ENCODE peak calls at places on chromosomes 3 and 15, in four cellular contexts. U is CD8-positive, alpha-beta memory T cell; E is fibroblast of the aortic adventitia; P is pancreas. F is an unnamed sample.

GRCh38 chr3:162764672-162765071 is 1268.1 kb downstream of the OTOL1 start:
- DNase-seq in U (no peak), P (no peak), E (no peak), F (no peak)

GRCh38 chr3:87260270-87260669 is 16.1 kb downstream of the POU1F1 start:
- DNase-seq in P (peak; percentile 36), U (peak; percentile 2), E (peak; percentile 73), F (peak; percentile 38)

GRCh38 chr15:62848631-62849050 is 193.9 kb upstream of the TPM1 start:
- DNase-seq in U (no peak), E (peak; percentile 38), P (no peak), F (no peak)

GRCh38 chr3:195762611-195763247 is 42.0 kb downstream of the MUC20 start:
- DNase-seq in U (no peak), E (no peak), P (no peak), F (no peak)

GRCh38 chr3:183560607-183561006 is 5.1 kb upstream of the KLHL6 start:
- DNase-seq in P (no peak), E (no peak), U (no peak), F (peak; percentile 59)

GRCh38 chr15:59148160-59148810 is 43.3 kb downstream of the CCNB2 start:
- DNase-seq in E (peak; percentile 82), U (no peak), P (no peak), F (no peak)

GRCh38 chr3:133488785-133489367 is 84.6 kb upstream of the CDV3 start:
- DNase-seq in E (peak; percentile 46), U (no peak), P (peak; percentile 27), F (no peak)

GRCh38 chr3:29764603-29765254 is 483.9 kb downstream of the RBMS3 start:
- DNase-seq in E (peak; percentile 96), U (no peak), P (peak; percentile 14), F (no peak)

GRCh38 chr3:128078875-128079274 is 26.6 kb downstream of the SEC61A1 start:
- DNase-seq in E (no peak), U (no peak), P (no peak), F (no peak)
- H3K4me3 ChIP-seq in E (no peak overlapping the region), U (no peak overlapping the region), P (no peak overlapping the region), F (no peak overlapping the region)

DNA sequence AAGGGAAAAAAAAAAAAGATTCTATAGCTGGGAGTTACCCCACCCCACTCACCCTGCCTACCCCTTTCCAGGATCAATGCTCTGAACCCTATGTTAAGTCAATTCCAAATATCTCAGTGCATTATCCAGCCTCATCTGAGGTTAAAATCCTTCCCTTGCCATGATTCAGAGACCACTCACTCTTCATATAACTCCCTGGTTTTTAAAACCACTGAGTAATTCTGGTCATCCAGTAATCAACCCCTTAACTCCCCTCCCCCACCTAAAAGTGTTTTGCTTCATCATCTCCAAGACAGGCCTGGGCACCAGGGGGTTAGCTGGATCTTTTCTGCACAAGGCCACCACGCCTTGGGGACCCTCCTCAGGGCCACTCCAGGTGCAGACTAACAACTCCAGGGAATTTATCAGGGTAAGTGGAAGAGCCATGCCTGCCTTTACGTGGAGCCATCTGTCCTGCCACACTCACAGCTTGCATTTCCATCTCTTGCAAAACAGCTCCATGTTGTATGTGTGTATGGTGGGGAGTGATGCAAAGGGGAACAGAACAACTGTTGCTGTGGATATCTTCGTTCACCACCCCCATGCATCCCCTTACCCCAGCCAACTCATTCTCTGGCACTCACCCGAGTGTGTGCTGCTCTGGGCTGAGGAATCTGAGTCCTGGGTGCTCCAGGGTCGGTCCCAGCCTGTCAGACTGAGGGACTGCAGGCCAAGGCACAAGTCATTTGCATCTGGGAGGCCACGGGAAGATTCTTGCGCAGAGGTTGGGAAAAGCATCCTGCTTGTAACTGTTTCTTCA is 30.7 kb upstream of the RPS17 start:
- DNase-seq in U (no peak), P (no peak), E (peak; percentile 45), F (no peak)
- H3K4me3 ChIP-seq in U (no peak overlapping the region), P (no peak overlapping the region), E (peak overlapping the region; percentile 68), F (no peak overlapping the region)

GRCh38 chr3:188268336-188268735 is 114.4 kb downstream of the LPP start:
- DNase-seq in E (no peak), U (no peak), P (no peak), F (no peak)

GRCh38 chr3:188267790-188268333 is 113.9 kb downstream of the LPP start:
- DNase-seq in P (no peak), U (no peak), E (no peak), F (no peak)

GRCh38 chr3:188269040-188269439 is 115.1 kb downstream of the LPP start:
- DNase-seq in E (no peak), P (no peak), U (no peak), F (no peak)

GRCh38 chr3:188264231-188265213 is 110.6 kb downstream of the LPP start:
- DNase-seq in E (peak; percentile 60), P (no peak), U (no peak), F (no peak)

GRCh38 chr3:188266581-188267274 is 112.8 kb downstream of the LPP start:
- DNase-seq in U (no peak), P (no peak), E (peak; percentile 95), F (no peak)
- H3K4me3 ChIP-seq in U (no peak overlapping the region), P (no peak overlapping the region), E (peak overlapping the region; percentile 62), F (no peak overlapping the region)

DNA sequence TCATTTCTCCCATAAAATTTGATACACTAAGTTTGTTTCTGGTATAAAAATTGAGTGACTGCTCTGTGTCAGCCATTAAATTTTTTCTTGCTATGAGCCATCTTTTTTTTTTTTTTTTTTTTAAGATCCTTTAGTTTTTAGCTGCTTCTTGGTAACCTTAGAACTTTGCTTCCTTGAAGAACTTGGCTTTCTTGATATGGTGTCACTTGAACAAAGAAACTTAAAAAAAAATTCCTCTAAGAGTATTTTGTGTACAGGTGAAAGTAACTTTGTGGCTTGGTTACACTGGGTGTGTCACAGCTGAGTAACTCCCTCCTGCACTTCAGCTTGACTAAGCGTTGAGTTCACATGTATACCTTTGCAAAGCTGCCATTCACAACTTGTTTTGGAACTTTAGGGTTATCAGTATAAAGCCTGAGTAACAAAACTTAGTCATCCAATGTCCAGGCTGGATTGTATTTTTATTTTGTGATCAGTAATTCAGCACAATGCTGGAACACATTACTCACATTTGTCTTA is 6.5 kb downstream of the CHD2 start:
- DNase-seq in P (no peak), U (peak; percentile 28), E (peak; percentile 62), F (peak; percentile 32)
- H3K4me3 ChIP-seq in P (no peak overlapping the region), U (peak overlapping the region; percentile 56), E (peak overlapping the region; percentile 36), F (peak overlapping the region; percentile 64)

GRCh38 chr3:37249717-37250116 is 75.3 kb upstream of the LRRFIP2 start:
- DNase-seq in P (no peak), E (no peak), U (no peak), F (no peak)
- H3K4me3 ChIP-seq in P (no peak overlapping the region), E (no peak overlapping the region), U (no peak overlapping the region), F (no peak overlapping the region)

GRCh38 chr15:79003896-79004295 is 59.0 kb upstream of the CTSH start:
- DNase-seq in P (no peak), U (no peak), E (no peak), F (no peak)
- H3K4me3 ChIP-seq in P (no peak overlapping the region), U (no peak overlapping the region), E (no peak overlapping the region), F (no peak overlapping the region)

F was measured in CD8-positive, alpha-beta T cell.